ENCODE peak calls at places on chromosomes 1 and 21, in ten cellular contexts. P is AG08395; C is SW480; A is substantia nigra; Q is fibroblast of lung; R is aorta; X is fibroblast of pulmonary artery; J is stimulated activated CD4-positive, alpha-beta T cell treated with anti-CD3 and anti-CD28 coated beads, Interleukin-15, amount 100 ng/mL, for 24 hours; F is cardiac septum; D is neural crest cell. W is an unnamed sample.

GRCh38 chr1:197218857-197219256 is 49.2 kb upstream of the CRB1 start:
- DNase-seq in P (no peak), C (no peak), A (no peak), Q (no peak), R (no peak), X (no peak), J (no peak), F (no peak), D (no peak), W (no peak)

GRCh38 chr21:45236481-45236880 is 51.2 kb downstream of the POFUT2 start:
- DNase-seq in P (peak), C (no peak), A (no peak), Q (no peak), R (no peak), X (no peak), J (no peak), F (no peak), D (no peak), W (no peak)

GRCh38 chr1:71240656-71241055 is 159.8 kb upstream of the ZRANB2 start:
- DNase-seq in P (no peak), C (no peak), A (no peak), Q (no peak), R (no peak), X (no peak), J (no peak), F (no peak), D (no peak), W (no peak)

GRCh38 chr1:113751114-113751513 is 8.2 kb downstream of the PHTF1 start:
- DNase-seq in P (no peak), C (no peak), A (no peak), Q (no peak), R (no peak), X (no peak), J (no peak), F (no peak), D (no peak), W (no peak)

GRCh38 chr1:206769331-206769731 is 1.2 kb upstream of the IL19 start:
- DNase-seq in P (no peak), C (peak), A (no peak), Q (no peak), R (no peak), X (no peak), J (peak), F (no peak), D (no peak), W (no peak)

GRCh38 chr1:63922848-63923247 is 149.0 kb downstream of the ROR1 start:
- DNase-seq in P (no peak), C (no peak), A (no peak), Q (no peak), R (no peak), X (no peak), J (no peak), F (peak), D (no peak), W (no peak)

GRCh38 chr21:15522148-15522547 is 207.6 kb upstream of the USP25 start:
- DNase-seq in P (no peak), C (no peak), A (no peak), Q (no peak), R (no peak), X (no peak), J (no peak), F (no peak), D (no peak), W (no peak)

GRCh38 chr1:230208619-230209261 is 141.7 kb downstream of the GALNT2 start:
- DNase-seq in P (no peak), C (no peak), A (no peak), Q (no peak), R (no peak), X (no peak), J (peak), F (no peak), D (no peak), W (no peak)

GRCh38 chr1:64686828-64687724 is 57.8 kb upstream of the RAVER2 start:
- DNase-seq in P (peak), C (peak), A (no peak), Q (peak), R (no peak), X (peak), J (peak), F (no peak), D (peak), W (peak)

GRCh38 chr1:30083800-30084464 is 639.5 kb downstream of the MATN1 start:
- DNase-seq in P (peak), C (peak), A (no peak), Q (peak), R (no peak), X (peak), J (no peak), F (no peak), D (no peak), W (peak)

GRCh38 chr1:76074321-76075187 is at the start of gene ST6GALNAC3:
- DNase-seq in P (peak), C (peak), A (peak), Q (peak), R (peak), X (peak), J (peak), F (peak), D (peak), W (peak)

GRCh38 chr1:6267686-6268281 is 6.9 kb upstream of the GPR153 start:
- DNase-seq in P (peak), C (no peak), A (no peak), Q (no peak), R (no peak), X (peak), J (no peak), F (no peak), D (no peak), W (no peak)

GRCh38 chr1:236394016-236394481 is at the start of gene EDARADD:
- DNase-seq in P (no peak), C (peak), A (no peak), Q (no peak), R (no peak), X (peak), J (peak), F (no peak), D (no peak), W (no peak)

GRCh38 chr1:39427369-39427768 is 64.1 kb upstream of the BMP8A start:
- DNase-seq in P (no peak), C (no peak), A (no peak), Q (no peak), R (no peak), X (no peak), J (no peak), F (no peak), D (no peak), W (no peak)

GRCh38 chr1:90371106-90371813 is 345.8 kb downstream of the BARHL2 start:
- DNase-seq in P (no peak), C (peak), A (no peak), Q (peak), R (no peak), X (no peak), J (no peak), F (no peak), D (no peak), W (no peak)

GRCh38 chr1:156496211-156496761 is 4.3 kb downstream of the MEF2D start:
- DNase-seq in P (no peak), C (no peak), A (peak), Q (no peak), R (peak), X (no peak), J (peak), F (peak), D (no peak), W (no peak)

GRCh38 chr1:3539707-3540425 is 71.4 kb downstream of the MEGF6 start:
- DNase-seq in P (no peak), C (no peak), A (peak), Q (no peak), R (no peak), X (no peak), J (no peak), F (no peak), D (no peak), W (no peak)